ENCODE peak calls at places on chromosome 11, in five cellular contexts. T is IMR-90; R is SJSA1; V is stimulated activated CD4-positive, alpha-beta T cell treated with anti-CD3 and anti-CD28 coated beads, Interleukin-12 subunit alpha, Interleukin-12 subunit beta, amount 100 ng/mL, for 48 hours; B is WTC11. P is an unnamed sample.

GRCh38 chr11:114079406-114080072 is 20.0 kb downstream of the ZBTB16 start:
- DNase-seq in B (no peak), V (no peak), R (no peak), T (no peak), P (no peak)

GRCh38 chr11:78946945-78947914 is 372.6 kb upstream of the NARS2 start:
- DNase-seq in B (no peak), R (no peak), T (no peak), V (no peak), P (no peak)

GRCh38 chr11:31237819-31238771 is 131.4 kb downstream of the DCDC1 start:
- DNase-seq in T (no peak), V (no peak), B (peak), R (no peak), P (no peak)

GRCh38 chr11:34145847-34146381 is 40.5 kb downstream of the NAT10 start:
- DNase-seq in V (no peak), R (no peak), B (no peak), T (no peak), P (no peak)

GRCh38 chr11:29984544-29984943 is 32.3 kb downstream of the KCNA4 start:
- DNase-seq in B (no peak), R (no peak), T (no peak), V (no peak), P (no peak)

GRCh38 chr11:91947215-91947614 is 277.4 kb upstream of the FAT3 start:
- DNase-seq in V (no peak), T (peak), R (no peak), B (no peak), P (no peak)

GRCh38 chr11:131978351-131978750 is 607.9 kb downstream of the NTM start:
- DNase-seq in T (no peak), R (no peak), V (no peak), B (no peak), P (no peak)

GRCh38 chr11:15663778-15664218 is 549.1 kb downstream of the INSC start:
- DNase-seq in R (peak), B (peak), T (no peak), V (no peak), P (no peak)

GRCh38 chr11:81970886-81971285 is 762.8 kb downstream of the FAM181B start:
- DNase-seq in B (no peak), R (no peak), T (no peak), V (no peak), P (no peak)

GRCh38 chr11:44943118-44943517 is 7.6 kb downstream of the TP53I11 start:
- DNase-seq in B (no peak), R (no peak), V (no peak), T (no peak), P (no peak)

GRCh38 chr11:133515075-133515474 is 17.2 kb downstream of the OPCML start:
- DNase-seq in V (no peak), T (no peak), R (no peak), B (no peak), P (no peak)

P was measured in Right ventricle myocardium inferior.